ENCODE peak calls at places on chromosome 7, in four cellular contexts. One of them, this sample, is unnamed.

GRCh38 chr7:74514131-74514591 is 60.5 kb downstream of the GTF2IRD1 start:
- DNase-seq in cardiac muscle cell: peak
- DNase-seq in CD8-positive, alpha-beta T cell: no peak
- DNase-seq in AG04449: no peak
- DNase-seq in this sample: no peak

GRCh38 chr7:91267558-91267955 is 3.3 kb downstream of the FZD1 start:
- DNase-seq in cardiac muscle cell: no peak
- DNase-seq in CD8-positive, alpha-beta T cell: no peak
- DNase-seq in AG04449: no peak
- DNase-seq in this sample: no peak

GRCh38 chr7:128153436-128153835 is 87.6 kb upstream of the LEP start:
- DNase-seq in cardiac muscle cell: no peak
- DNase-seq in CD8-positive, alpha-beta T cell: no peak
- DNase-seq in AG04449: no peak
- DNase-seq in this sample: no peak

GRCh38 chr7:46814516-46815250 is 767.2 kb downstream of the TNS3 start:
- DNase-seq in cardiac muscle cell: no peak
- DNase-seq in CD8-positive, alpha-beta T cell: no peak
- DNase-seq in AG04449: no peak
- DNase-seq in this sample: no peak

GRCh38 chr7:20219062-20219445 is 1.9 kb upstream of the MACC1 start:
- DNase-seq in cardiac muscle cell: no peak
- DNase-seq in CD8-positive, alpha-beta T cell: no peak
- DNase-seq in AG04449: no peak
- DNase-seq in this sample: no peak

GRCh38 chr7:111958889-111959288 is 247.3 kb downstream of the DOCK4 start:
- DNase-seq in cardiac muscle cell: peak
- DNase-seq in CD8-positive, alpha-beta T cell: no peak
- DNase-seq in AG04449: no peak
- DNase-seq in this sample: no peak

GRCh38 chr7:36945612-36946400 is 221.5 kb upstream of the AOAH start:
- DNase-seq in cardiac muscle cell: peak
- DNase-seq in CD8-positive, alpha-beta T cell: no peak
- DNase-seq in AG04449: no peak
- DNase-seq in this sample: no peak

GRCh38 chr7:151755131-151755787 is 121.7 kb downstream of the PRKAG2 start:
- DNase-seq in cardiac muscle cell: no peak
- DNase-seq in CD8-positive, alpha-beta T cell: no peak
- DNase-seq in AG04449: no peak
- DNase-seq in this sample: no peak

GRCh38 chr7:2719007-2719406 is 31.0 kb downstream of the AMZ1 start:
- DNase-seq in cardiac muscle cell: peak
- DNase-seq in CD8-positive, alpha-beta T cell: peak
- DNase-seq in AG04449: no peak
- DNase-seq in this sample: no peak

GRCh38 chr7:122689346-122690109 is 9.4 kb downstream of the RNF133 start:
- DNase-seq in cardiac muscle cell: no peak
- DNase-seq in CD8-positive, alpha-beta T cell: no peak
- DNase-seq in AG04449: no peak
- DNase-seq in this sample: no peak

GRCh38 chr7:26348234-26348851 is 56.7 kb downstream of the SNX10 start:
- DNase-seq in cardiac muscle cell: no peak
- DNase-seq in CD8-positive, alpha-beta T cell: no peak
- DNase-seq in AG04449: no peak
- DNase-seq in this sample: no peak

GRCh38 chr7:29871787-29872398 is 65.6 kb downstream of the WIPF3 start:
- DNase-seq in cardiac muscle cell: no peak
- DNase-seq in CD8-positive, alpha-beta T cell: no peak
- DNase-seq in AG04449: peak
- DNase-seq in this sample: peak

GRCh38 chr7:132255898-132256297 is 320.4 kb downstream of the PLXNA4 start:
- DNase-seq in cardiac muscle cell: peak
- DNase-seq in CD8-positive, alpha-beta T cell: no peak
- DNase-seq in AG04449: no peak
- DNase-seq in this sample: no peak

GRCh38 chr7:36840930-36841329 is 116.6 kb upstream of the AOAH start:
- DNase-seq in cardiac muscle cell: no peak
- DNase-seq in CD8-positive, alpha-beta T cell: no peak
- DNase-seq in AG04449: no peak
- DNase-seq in this sample: no peak

GRCh38 chr7:146661435-146661834 is 544.8 kb downstream of the CNTNAP2 start:
- DNase-seq in cardiac muscle cell: no peak
- DNase-seq in CD8-positive, alpha-beta T cell: no peak
- DNase-seq in AG04449: no peak
- DNase-seq in this sample: no peak

GRCh38 chr7:139680676-139681462 is 96.9 kb downstream of the HIPK2 start:
- DNase-seq in cardiac muscle cell: peak
- DNase-seq in CD8-positive, alpha-beta T cell: peak
- DNase-seq in AG04449: peak
- DNase-seq in this sample: peak

GRCh38 chr7:152464312-152465117 is 28.7 kb upstream of the KMT2C start:
- DNase-seq in cardiac muscle cell: peak
- DNase-seq in CD8-positive, alpha-beta T cell: peak
- DNase-seq in AG04449: no peak
- DNase-seq in this sample: peak

GRCh38 chr7:40199076-40199802 is 64.4 kb downstream of the SUGCT start:
- DNase-seq in cardiac muscle cell: peak
- DNase-seq in CD8-positive, alpha-beta T cell: no peak
- DNase-seq in AG04449: peak
- DNase-seq in this sample: peak

GRCh38 chr7:84389242-84389641 is 194.7 kb upstream of the SEMA3A start:
- DNase-seq in cardiac muscle cell: no peak
- DNase-seq in CD8-positive, alpha-beta T cell: no peak
- DNase-seq in AG04449: no peak
- DNase-seq in this sample: no peak

GRCh38 chr7:70027864-70028263 is 429.6 kb downstream of the AUTS2 start:
- DNase-seq in cardiac muscle cell: no peak
- DNase-seq in CD8-positive, alpha-beta T cell: no peak
- DNase-seq in AG04449: no peak
- DNase-seq in this sample: no peak

GRCh38 chr7:44581426-44581906 is 565 bp downstream of the TMED4 start:
- DNase-seq in cardiac muscle cell: no peak
- DNase-seq in CD8-positive, alpha-beta T cell: peak
- DNase-seq in AG04449: no peak
- DNase-seq in this sample: no peak

GRCh38 chr7:159306012-159306411 is 161.3 kb upstream of the VIPR2 start:
- DNase-seq in cardiac muscle cell: no peak
- DNase-seq in CD8-positive, alpha-beta T cell: no peak
- DNase-seq in AG04449: no peak
- DNase-seq in this sample: no peak

GRCh38 chr7:117592011-117592635 is 112.3 kb downstream of the CFTR start:
- DNase-seq in cardiac muscle cell: no peak
- DNase-seq in CD8-positive, alpha-beta T cell: no peak
- DNase-seq in AG04449: no peak
- DNase-seq in this sample: no peak

GRCh38 chr7:30351724-30352123 is 67.3 kb downstream of the ZNRF2 start:
- DNase-seq in cardiac muscle cell: no peak
- DNase-seq in CD8-positive, alpha-beta T cell: no peak
- DNase-seq in AG04449: no peak
- DNase-seq in this sample: no peak

GRCh38 chr7:22855049-22855392 is 32.4 kb upstream of the TOMM7 start:
- DNase-seq in cardiac muscle cell: no peak
- DNase-seq in CD8-positive, alpha-beta T cell: no peak
- DNase-seq in AG04449: no peak
- DNase-seq in this sample: no peak

GRCh38 chr7:85184599-85185354 is 2.1 kb downstream of the SEMA3D start:
- DNase-seq in cardiac muscle cell: peak
- DNase-seq in CD8-positive, alpha-beta T cell: no peak
- DNase-seq in AG04449: no peak
- DNase-seq in this sample: no peak

GRCh38 chr7:2952316-2952715 is 91.4 kb downstream of the CARD11 start:
- DNase-seq in cardiac muscle cell: no peak
- DNase-seq in CD8-positive, alpha-beta T cell: no peak
- DNase-seq in AG04449: no peak
- DNase-seq in this sample: no peak

GRCh38 chr7:140525741-140526140 is 46.4 kb upstream of the MKRN1 start:
- DNase-seq in cardiac muscle cell: no peak
- DNase-seq in CD8-positive, alpha-beta T cell: peak
- DNase-seq in AG04449: no peak
- DNase-seq in this sample: peak

GRCh38 chr7:123237-123636 is 69.1 kb upstream of the FAM20C start:
- DNase-seq in cardiac muscle cell: no peak
- DNase-seq in CD8-positive, alpha-beta T cell: no peak
- DNase-seq in AG04449: no peak
- DNase-seq in this sample: no peak

GRCh38 chr7:46173526-46174191 is 252.6 kb upstream of the IGFBP3 start:
- DNase-seq in cardiac muscle cell: no peak
- DNase-seq in CD8-positive, alpha-beta T cell: no peak
- DNase-seq in AG04449: no peak
- DNase-seq in this sample: no peak

GRCh38 chr7:127980901-127981300 is 50.3 kb downstream of the LRRC4 start:
- DNase-seq in cardiac muscle cell: no peak
- DNase-seq in CD8-positive, alpha-beta T cell: no peak
- DNase-seq in AG04449: no peak
- DNase-seq in this sample: no peak

GRCh38 chr7:19519443-19519977 is 189.3 kb downstream of the POLR1F start:
- DNase-seq in cardiac muscle cell: peak
- DNase-seq in CD8-positive, alpha-beta T cell: no peak
- DNase-seq in AG04449: no peak
- DNase-seq in this sample: no peak

GRCh38 chr7:79683185-79683890 is 229.9 kb upstream of the MAGI2 start:
- DNase-seq in cardiac muscle cell: no peak
- DNase-seq in CD8-positive, alpha-beta T cell: no peak
- DNase-seq in AG04449: no peak
- DNase-seq in this sample: no peak

GRCh38 chr7:40220421-40220911 is 85.7 kb downstream of the SUGCT start:
- DNase-seq in cardiac muscle cell: no peak
- DNase-seq in CD8-positive, alpha-beta T cell: no peak
- DNase-seq in AG04449: no peak
- DNase-seq in this sample: no peak

GRCh38 chr7:98826811-98827231 is 43.0 kb downstream of the TMEM130 start:
- DNase-seq in cardiac muscle cell: no peak
- DNase-seq in CD8-positive, alpha-beta T cell: no peak
- DNase-seq in AG04449: no peak
- DNase-seq in this sample: no peak

GRCh38 chr7:36084485-36085091 is 68.5 kb upstream of the EEPD1 start:
- DNase-seq in cardiac muscle cell: peak
- DNase-seq in CD8-positive, alpha-beta T cell: no peak
- DNase-seq in AG04449: no peak
- DNase-seq in this sample: peak

GRCh38 chr7:73451780-73452398 is 18.3 kb downstream of the FZD9 start:
- DNase-seq in cardiac muscle cell: peak
- DNase-seq in CD8-positive, alpha-beta T cell: no peak
- DNase-seq in AG04449: no peak
- DNase-seq in this sample: peak

GRCh38 chr7:54252256-54253035 is 289.7 kb upstream of the VSTM2A start:
- DNase-seq in cardiac muscle cell: no peak
- DNase-seq in CD8-positive, alpha-beta T cell: no peak
- DNase-seq in AG04449: no peak
- DNase-seq in this sample: no peak

GRCh38 chr7:92778972-92779371 is 57.4 kb downstream of the CDK6 start:
- DNase-seq in cardiac muscle cell: no peak
- DNase-seq in CD8-positive, alpha-beta T cell: no peak
- DNase-seq in AG04449: peak
- DNase-seq in this sample: peak
- TF ChIP-seq CTCF in cardiac muscle cell: no peak
- TF ChIP-seq CTCF in CD8-positive, alpha-beta T cell: no peak
- TF ChIP-seq CTCF in AG04449: no peak
- TF ChIP-seq CTCF in this sample: peak

DNA sequence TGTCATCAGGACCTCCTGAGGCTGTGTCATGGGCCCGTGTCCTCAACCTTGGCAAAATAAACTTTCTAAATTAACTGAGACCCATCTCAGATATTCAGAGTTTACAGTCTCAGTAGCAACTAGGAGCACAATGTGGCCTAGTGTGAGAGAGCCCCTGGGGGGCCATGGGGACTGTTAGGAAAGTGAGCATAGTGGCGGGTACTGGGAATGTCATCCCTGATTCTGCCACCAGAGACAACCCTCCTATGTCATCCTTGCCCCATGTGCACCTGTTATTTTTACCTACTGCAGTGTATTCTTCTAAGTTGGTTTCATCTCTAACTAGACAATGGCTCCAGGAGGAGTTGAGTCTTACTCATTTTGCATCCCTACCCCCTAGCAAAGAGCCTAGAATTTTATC is 78.6 kb downstream of the CCDC71L start:
- DNase-seq in cardiac muscle cell: no peak
- DNase-seq in CD8-positive, alpha-beta T cell: no peak
- DNase-seq in AG04449: no peak
- DNase-seq in this sample: no peak
- TF ChIP-seq CTCF in cardiac muscle cell: no peak
- TF ChIP-seq CTCF in CD8-positive, alpha-beta T cell: no peak
- TF ChIP-seq CTCF in AG04449: no peak
- TF ChIP-seq CTCF in this sample: no peak

DNA sequence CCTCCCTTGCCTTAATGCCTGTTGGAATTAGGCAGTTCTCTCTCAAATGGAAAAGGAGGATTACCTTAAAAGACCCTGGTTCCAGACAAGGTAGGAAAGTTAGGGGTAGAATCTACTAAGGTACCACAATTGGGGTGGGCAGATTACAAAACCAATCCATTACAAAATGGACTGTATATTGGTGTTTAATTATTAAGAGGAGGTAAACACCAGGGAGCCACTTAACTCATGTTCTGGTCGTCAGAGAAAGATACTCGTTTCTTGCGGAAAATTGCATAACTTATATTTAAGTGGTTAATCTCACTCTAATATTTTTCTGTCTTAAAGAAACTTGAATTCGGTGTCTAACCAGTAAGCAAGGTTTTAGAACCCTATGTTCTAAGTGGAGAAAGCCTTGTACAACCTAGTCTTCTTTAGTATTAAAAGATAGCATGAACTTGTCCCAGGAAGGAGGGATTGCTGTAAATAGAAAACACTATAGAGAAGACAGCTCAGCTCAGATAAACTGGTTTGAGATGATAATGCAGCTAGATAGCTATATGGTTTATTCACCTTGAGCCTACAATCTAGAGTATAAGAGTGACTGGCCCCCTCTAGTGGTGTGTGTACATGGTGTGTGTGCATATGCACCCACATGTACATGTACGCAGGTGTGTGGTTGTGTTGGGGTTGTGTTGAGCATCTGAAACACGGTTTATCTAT is 58.0 kb upstream of the STRIP2 start:
- DNase-seq in cardiac muscle cell: peak
- DNase-seq in CD8-positive, alpha-beta T cell: peak
- DNase-seq in AG04449: no peak
- DNase-seq in this sample: no peak
- TF ChIP-seq CTCF in cardiac muscle cell: peak
- TF ChIP-seq CTCF in CD8-positive, alpha-beta T cell: peak
- TF ChIP-seq CTCF in AG04449: peak
- TF ChIP-seq CTCF in this sample: peak

DNA sequence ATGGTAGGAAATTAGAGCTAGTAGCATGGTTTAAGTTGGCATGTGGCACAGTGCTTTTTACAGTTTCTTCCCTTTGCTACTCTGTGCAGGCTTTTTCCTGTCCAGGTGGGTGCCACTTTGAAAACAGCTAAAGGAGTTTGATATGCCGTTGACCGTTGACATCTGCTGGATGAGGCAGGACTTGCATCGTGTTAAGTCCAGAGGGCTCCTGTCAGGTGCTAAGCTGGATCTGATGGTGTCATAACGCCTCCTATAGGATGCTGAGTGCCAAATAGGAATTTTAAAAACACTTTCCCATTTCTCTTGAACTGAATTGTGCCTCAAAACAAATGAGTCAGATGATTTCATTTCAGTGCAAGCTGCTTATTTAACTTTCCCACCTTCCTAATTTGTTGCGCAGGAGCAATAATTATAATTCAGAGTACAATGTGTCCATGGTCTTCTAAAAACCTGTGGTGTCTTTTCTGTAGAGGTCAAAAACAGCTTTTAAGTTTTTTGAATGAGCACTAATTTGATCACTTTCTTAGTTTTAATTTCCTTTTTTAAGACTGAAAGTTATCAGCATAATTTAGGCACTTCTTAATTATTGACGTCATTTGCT is 178.3 kb downstream of the CDCA7L start:
- DNase-seq in cardiac muscle cell: peak
- DNase-seq in CD8-positive, alpha-beta T cell: no peak
- DNase-seq in AG04449: no peak
- DNase-seq in this sample: no peak
- TF ChIP-seq CTCF in cardiac muscle cell: peak
- TF ChIP-seq CTCF in CD8-positive, alpha-beta T cell: no peak
- TF ChIP-seq CTCF in AG04449: no peak
- TF ChIP-seq CTCF in this sample: peak

This sample was measured in AG09319.